ENCODE peak calls at places on chromosomes 16 and 17, in five cellular contexts. F is WERI-Rb-1; G is endodermal cell; W is HEK293T; Q is stimulated activated CD4-positive, alpha-beta T cell treated with anti-CD3 and anti-CD28 coated beads, TNF-alpha, amount 100 ng/mL, for 24 hours. K is an unnamed sample.
A peak's percentile ranks its signal among the peaks of the same experiment; 100 is the strongest.

GRCh38 chr16:27579086-27579980 is 29.4 kb downstream of the KATNIP start:
- DNase-seq in W (no peak), F (no peak), Q (no peak), G (no peak), K (no peak)

GRCh38 chr16:29765167-29766032 is 12.7 kb upstream of the ZG16 start:
- DNase-seq in F (peak; percentile 71), W (no peak), Q (no peak), G (no peak), K (no peak)

GRCh38 chr17:76318586-76318985 is 10.5 kb upstream of the QRICH2 start:
- DNase-seq in Q (no peak), F (no peak), W (no peak), G (no peak), K (no peak)

GRCh38 chr16:49593423-49594040 is 219.9 kb downstream of the C16orf78 start:
- DNase-seq in W (no peak), Q (no peak), F (peak; percentile 21), G (peak; percentile 53), K (no peak)

GRCh38 chr16:69106491-69107291 is 1.2 kb downstream of the HAS3 start:
- DNase-seq in W (no peak), Q (no peak), F (no peak), G (peak; percentile 82), K (peak; percentile 28)

GRCh38 chr16:57966133-57966805 is 4.7 kb downstream of the CNGB1 start:
- DNase-seq in W (no peak), G (peak; percentile 19), Q (no peak), F (no peak), K (no peak)

GRCh38 chr16:88350922-88351321 is 31.8 kb upstream of the ZNF469 start:
- DNase-seq in F (no peak), W (no peak), G (no peak), Q (no peak), K (no peak)

GRCh38 chr17:57925361-57925990 is 29.7 kb downstream of the CUEDC1 start:
- DNase-seq in W (no peak), Q (no peak), F (peak; percentile 94), G (peak; percentile 71), K (no peak)

GRCh38 chr16:85163278-85164112 is 51.2 kb upstream of the CIBAR2 start:
- DNase-seq in F (no peak), G (no peak), Q (no peak), W (no peak), K (no peak)

GRCh38 chr17:46732754-46733398 is 85.6 kb downstream of the WNT3 start:
- DNase-seq in W (no peak), F (no peak), Q (no peak), G (peak; percentile 92), K (peak; percentile 51)

K was measured in neural crest cell.